ENCODE peak calls at places on chromosome 2, in six cellular contexts. I, O, J, B, C and M are unnamed samples.

GRCh38 chr2:236547725-236548124 is 21.9 kb upstream of the ACKR3 start:
- DNase-seq in I (no peak), O (no peak), J (no peak), B (no peak), C (no peak), M (no peak)

GRCh38 chr2:236633219-236633570 is 63.6 kb downstream of the ACKR3 start:
- DNase-seq in I (no peak), O (peak; percentile 44), J (no peak), B (no peak), C (peak; percentile 61), M (no peak)

GRCh38 chr2:30472326-30472725 is 25.3 kb downstream of the LCLAT1 start:
- DNase-seq in I (no peak), O (no peak), J (no peak), B (no peak), C (no peak), M (no peak)

GRCh38 chr2:172283476-172283875 is 143.9 kb upstream of the ITGA6 start:
- DNase-seq in I (no peak), O (no peak), J (no peak), B (peak; percentile 52), C (no peak), M (no peak)

GRCh38 chr2:235545369-235546150 is 51.7 kb downstream of the AGAP1 start:
- DNase-seq in I (no peak), O (no peak), J (no peak), B (no peak), C (peak; percentile 62), M (no peak)

GRCh38 chr2:234979204-234980167 is 27.7 kb downstream of the SH3BP4 start:
- DNase-seq in I (peak; percentile 59), O (peak; percentile 78), J (no peak), B (peak; percentile 44), C (no peak), M (no peak)

GRCh38 chr2:209321076-209321475 is 102.8 kb upstream of the MAP2 start:
- DNase-seq in I (no peak), O (no peak), J (no peak), B (peak; percentile 41), C (no peak), M (no peak)

GRCh38 chr2:235979753-235980459 is 188.3 kb downstream of the GBX2 start:
- DNase-seq in I (no peak), O (no peak), J (no peak), B (no peak), C (no peak), M (peak; percentile 60)

GRCh38 chr2:130749641-130750040 is 5.7 kb upstream of the AMER3 start:
- DNase-seq in I (no peak), O (no peak), J (no peak), B (no peak), C (peak; percentile 33), M (no peak)

GRCh38 chr2:190535586-190535985 is 1.1 kb upstream of the NEMP2 start:
- DNase-seq in I (no peak), O (no peak), J (no peak), B (no peak), C (no peak), M (no peak)

GRCh38 chr2:176664478-176664877 is 395.2 kb downstream of the MTX2 start:
- DNase-seq in I (no peak), O (no peak), J (no peak), B (no peak), C (no peak), M (no peak)

GRCh38 chr2:69012310-69013122 is 463 bp upstream of the ANTXR1 start:
- DNase-seq in I (peak; percentile 66), O (peak; percentile 76), J (peak; percentile 53), B (peak; percentile 76), C (peak; percentile 81), M (peak; percentile 75)

GRCh38 chr2:166278856-166279255 is 96.9 kb downstream of the SCN9A start:
- DNase-seq in I (no peak), O (no peak), J (no peak), B (no peak), C (no peak), M (no peak)

GRCh38 chr2:241803387-241804325 is 5.3 kb upstream of the NEU4 start:
- DNase-seq in I (peak; percentile 74), O (peak; percentile 70), J (peak; percentile 28), B (peak; percentile 31), C (peak; percentile 83), M (peak; percentile 66)

GRCh38 chr2:241744028-241744754 is 9.8 kb downstream of the D2HGDH start:
- DNase-seq in I (no peak), O (no peak), J (no peak), B (no peak), C (no peak), M (no peak)

GRCh38 chr2:128260239-128261138 is 58.2 kb downstream of the HS6ST1 start:
- DNase-seq in I (peak; percentile 58), O (peak; percentile 68), J (no peak), B (peak; percentile 81), C (no peak), M (peak; percentile 35)

GRCh38 chr2:64645014-64645418 is 8.7 kb downstream of the SERTAD2 start:
- DNase-seq in I (peak; percentile 50), O (no peak), J (peak; percentile 63), B (peak; percentile 68), C (no peak), M (peak; percentile 74)

GRCh38 chr2:137865954-137866540 is 98.2 kb upstream of the HNMT start:
- DNase-seq in I (no peak), O (no peak), J (peak; percentile 35), B (peak; percentile 39), C (no peak), M (peak; percentile 20)

GRCh38 chr2:23594079-23594494 is 209.1 kb downstream of the KLHL29 start:
- DNase-seq in I (no peak), O (no peak), J (peak; percentile 31), B (no peak), C (peak; percentile 59), M (no peak)

GRCh38 chr2:240376739-240377138 is 58.7 kb upstream of the GPC1 start:
- DNase-seq in I (no peak), O (no peak), J (no peak), B (no peak), C (no peak), M (no peak)

GRCh38 chr2:112846056-112846455 is 9.5 kb upstream of the IL1B start:
- DNase-seq in I (no peak), O (no peak), J (no peak), B (no peak), C (no peak), M (no peak)

GRCh38 chr2:112841399-112842044 is 4.9 kb upstream of the IL1B start:
- DNase-seq in I (no peak), O (no peak), J (no peak), B (no peak), C (no peak), M (no peak)

GRCh38 chr2:112843836-112844235 is 7.3 kb upstream of the IL1B start:
- DNase-seq in I (no peak), O (no peak), J (no peak), B (no peak), C (no peak), M (no peak)

GRCh38 chr2:112840068-112840445 is 3.5 kb upstream of the IL1B start:
- DNase-seq in I (no peak), O (no peak), J (no peak), B (no peak), C (no peak), M (no peak)

DNA sequence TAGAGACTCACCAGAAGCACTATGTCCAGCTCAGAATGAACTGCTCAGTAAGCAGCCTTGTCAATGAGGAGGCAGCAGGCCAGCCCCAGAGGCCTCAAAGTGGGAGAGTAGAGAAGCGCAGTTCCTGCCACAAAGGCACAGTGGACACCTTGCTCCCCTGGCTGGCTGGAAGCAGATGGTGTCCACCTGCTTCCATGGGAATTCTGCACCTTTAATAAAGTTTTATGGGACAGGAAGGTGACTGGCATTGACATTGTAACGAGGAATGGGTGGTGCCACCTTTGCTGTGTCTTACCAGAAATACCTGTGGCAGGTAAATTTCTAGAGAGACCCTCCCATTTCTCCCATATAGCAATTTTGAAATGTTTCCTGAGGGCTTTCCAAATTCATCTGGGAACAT is 6.7 kb upstream of the IL1B start:
- DNase-seq in I (no peak), O (no peak), J (no peak), B (no peak), C (no peak), M (no peak)
- H3K9me3 ChIP-seq in I (no peaks in the 10 kb centered on the region), O (no peaks in the 10 kb centered on the region), J (no peaks in the 10 kb centered on the region), B (no peaks in the 10 kb centered on the region), C (no peaks in the 10 kb centered on the region), M (no peaks in the 10 kb centered on the region)

GRCh38 chr2:85936421-85937068 is 47.8 kb upstream of the ST3GAL5 start:
- DNase-seq in I (peak; percentile 54), O (no peak), J (no peak), B (no peak), C (peak; percentile 81), M (no peak)
- TF ChIP-seq POLR2A in I (no peak), O (no peak), J (no peak), B (no peak), C (no peak), M (no peak)

GRCh38 chr2:106011380-106011779 is 182.7 kb downstream of the UXS1 start:
- DNase-seq in I (no peak), O (no peak), J (no peak), B (no peak), C (no peak), M (no peak)
- H3K27ac ChIP-seq in I (no peak overlapping the region), O (no peak overlapping the region), J (no peak overlapping the region), B (no peak overlapping the region), C (no peak overlapping the region), M (no peak overlapping the region)

GRCh38 chr2:10398496-10398895 is 49.6 kb downstream of the ODC1 start:
- DNase-seq in I (peak; percentile 75), O (no peak), J (peak; percentile 77), B (no peak), C (peak; percentile 74), M (no peak)
- H3K9me3 ChIP-seq in I (no peaks in the 10 kb centered on the region), O (no peaks in the 10 kb centered on the region), J (no peaks in the 10 kb centered on the region), B (no peaks in the 10 kb centered on the region), C (no peaks in the 10 kb centered on the region), M (no peaks in the 10 kb centered on the region)